ENCODE peak calls at places on chromosomes 7 and 10, in nine cellular contexts. One of them, this sample, is unnamed.
A peak's percentile ranks its signal among the peaks of the same experiment; 100 is the strongest.

GRCh38 chr7:145696071-145696470 is 420.5 kb upstream of the CNTNAP2 start:
- DNase-seq in OCI-LY7: no peak
- DNase-seq in fibroblast of lung: no peak
- DNase-seq in lower lobe of right lung: no peak
- DNase-seq in psoas muscle: no peak
- DNase-seq in pancreas: no peak
- DNase-seq in aorta: no peak
- DNase-seq in testis: no peak
- DNase-seq in prostate gland: no peak
- DNase-seq in this sample: no peak

GRCh38 chr10:29613791-29614190 is 21.0 kb downstream of the SVIL start:
- DNase-seq in OCI-LY7: no peak
- DNase-seq in fibroblast of lung: no peak
- DNase-seq in lower lobe of right lung: no peak
- DNase-seq in psoas muscle: no peak
- DNase-seq in pancreas: no peak
- DNase-seq in aorta: no peak
- DNase-seq in testis: no peak
- DNase-seq in prostate gland: no peak
- DNase-seq in this sample: no peak

GRCh38 chr7:76051840-76052239 is 3.9 kb downstream of the MDH2 start:
- DNase-seq in OCI-LY7: no peak
- DNase-seq in fibroblast of lung: no peak
- DNase-seq in lower lobe of right lung: no peak
- DNase-seq in psoas muscle: no peak
- DNase-seq in pancreas: no peak
- DNase-seq in aorta: no peak
- DNase-seq in testis: no peak
- DNase-seq in prostate gland: no peak
- DNase-seq in this sample: no peak

GRCh38 chr7:139915864-139916716 is 87.0 kb downstream of the TBXAS1 start:
- DNase-seq in OCI-LY7: peak; percentile 89
- DNase-seq in fibroblast of lung: peak; percentile 99
- DNase-seq in lower lobe of right lung: no peak
- DNase-seq in psoas muscle: peak; percentile 63
- DNase-seq in pancreas: peak; percentile 12
- DNase-seq in aorta: peak; percentile 65
- DNase-seq in testis: peak; percentile 24
- DNase-seq in prostate gland: peak; percentile 39
- DNase-seq in this sample: peak; percentile 98

GRCh38 chr10:79084012-79084971 is 15.5 kb downstream of the ZMIZ1 start:
- DNase-seq in OCI-LY7: peak; percentile 70
- DNase-seq in fibroblast of lung: peak; percentile 89
- DNase-seq in lower lobe of right lung: peak; percentile 96
- DNase-seq in psoas muscle: peak; percentile 97
- DNase-seq in pancreas: peak; percentile 92
- DNase-seq in aorta: peak; percentile 96
- DNase-seq in testis: peak; percentile 82
- DNase-seq in prostate gland: peak; percentile 58
- DNase-seq in this sample: no peak

GRCh38 chr10:416091-416515 is 273.4 kb downstream of the DIP2C start:
- DNase-seq in OCI-LY7: peak; percentile 29
- DNase-seq in fibroblast of lung: peak; percentile 9
- DNase-seq in lower lobe of right lung: no peak
- DNase-seq in psoas muscle: no peak
- DNase-seq in pancreas: no peak
- DNase-seq in aorta: no peak
- DNase-seq in testis: no peak
- DNase-seq in prostate gland: no peak
- DNase-seq in this sample: no peak

GRCh38 chr7:78496226-78496625 is 697.7 kb downstream of the PHTF2 start:
- DNase-seq in OCI-LY7: no peak
- DNase-seq in fibroblast of lung: no peak
- DNase-seq in lower lobe of right lung: no peak
- DNase-seq in psoas muscle: no peak
- DNase-seq in pancreas: no peak
- DNase-seq in aorta: no peak
- DNase-seq in testis: no peak
- DNase-seq in prostate gland: no peak
- DNase-seq in this sample: no peak

GRCh38 chr7:151034312-151035023 is 6.2 kb downstream of the ABCB8 start:
- DNase-seq in OCI-LY7: no peak
- DNase-seq in fibroblast of lung: no peak
- DNase-seq in lower lobe of right lung: no peak
- DNase-seq in psoas muscle: no peak
- DNase-seq in pancreas: no peak
- DNase-seq in aorta: no peak
- DNase-seq in testis: no peak
- DNase-seq in prostate gland: no peak
- DNase-seq in this sample: no peak

GRCh38 chr7:2639994-2640830 is 8.4 kb downstream of the TTYH3 start:
- DNase-seq in OCI-LY7: no peak
- DNase-seq in fibroblast of lung: no peak
- DNase-seq in lower lobe of right lung: no peak
- DNase-seq in psoas muscle: no peak
- DNase-seq in pancreas: peak; percentile 29
- DNase-seq in aorta: no peak
- DNase-seq in testis: no peak
- DNase-seq in prostate gland: peak; percentile 51
- DNase-seq in this sample: no peak
- H3K27ac ChIP-seq in OCI-LY7: no peak overlapping the region
- H3K27ac ChIP-seq in fibroblast of lung: peak overlapping the region; percentile 93
- H3K27ac ChIP-seq in lower lobe of right lung: peak overlapping the region; percentile 78
- H3K27ac ChIP-seq in psoas muscle: peak overlapping the region; percentile 72
- H3K27ac ChIP-seq in pancreas: no peak overlapping the region
- H3K27ac ChIP-seq in aorta: no peak overlapping the region
- H3K27ac ChIP-seq in testis: no peak overlapping the region
- H3K27ac ChIP-seq in prostate gland: peak overlapping the region; percentile 68
- H3K27ac ChIP-seq in this sample: peak overlapping the region; percentile 79

GRCh38 chr7:132464740-132465139 is 111.5 kb downstream of the PLXNA4 start:
- DNase-seq in OCI-LY7: no peak
- DNase-seq in fibroblast of lung: peak; percentile 21
- DNase-seq in lower lobe of right lung: no peak
- DNase-seq in psoas muscle: no peak
- DNase-seq in pancreas: no peak
- DNase-seq in aorta: peak; percentile 79
- DNase-seq in testis: no peak
- DNase-seq in prostate gland: no peak
- DNase-seq in this sample: no peak

GRCh38 chr7:132466367-132466766 is 109.9 kb downstream of the PLXNA4 start:
- DNase-seq in OCI-LY7: no peak
- DNase-seq in fibroblast of lung: no peak
- DNase-seq in lower lobe of right lung: no peak
- DNase-seq in psoas muscle: no peak
- DNase-seq in pancreas: no peak
- DNase-seq in aorta: no peak
- DNase-seq in testis: no peak
- DNase-seq in prostate gland: no peak
- DNase-seq in this sample: no peak

GRCh38 chr7:132462478-132462877 is 113.8 kb downstream of the PLXNA4 start:
- DNase-seq in OCI-LY7: no peak
- DNase-seq in fibroblast of lung: no peak
- DNase-seq in lower lobe of right lung: no peak
- DNase-seq in psoas muscle: no peak
- DNase-seq in pancreas: no peak
- DNase-seq in aorta: no peak
- DNase-seq in testis: no peak
- DNase-seq in prostate gland: no peak
- DNase-seq in this sample: no peak

GRCh38 chr7:132463922-132464321 is 112.3 kb downstream of the PLXNA4 start:
- DNase-seq in OCI-LY7: no peak
- DNase-seq in fibroblast of lung: no peak
- DNase-seq in lower lobe of right lung: no peak
- DNase-seq in psoas muscle: no peak
- DNase-seq in pancreas: no peak
- DNase-seq in aorta: no peak
- DNase-seq in testis: no peak
- DNase-seq in prostate gland: no peak
- DNase-seq in this sample: no peak

GRCh38 chr7:132465516-132465915 is 110.8 kb downstream of the PLXNA4 start:
- DNase-seq in OCI-LY7: no peak
- DNase-seq in fibroblast of lung: no peak
- DNase-seq in lower lobe of right lung: no peak
- DNase-seq in psoas muscle: no peak
- DNase-seq in pancreas: no peak
- DNase-seq in aorta: no peak
- DNase-seq in testis: no peak
- DNase-seq in prostate gland: no peak
- DNase-seq in this sample: no peak
- H3K4me3 ChIP-seq in OCI-LY7: no peak overlapping the region
- H3K4me3 ChIP-seq in fibroblast of lung: no peak overlapping the region
- H3K4me3 ChIP-seq in lower lobe of right lung: no peak overlapping the region
- H3K4me3 ChIP-seq in psoas muscle: no peak overlapping the region
- H3K4me3 ChIP-seq in pancreas: no peak overlapping the region
- H3K4me3 ChIP-seq in aorta: no peak overlapping the region
- H3K4me3 ChIP-seq in testis: no peak overlapping the region
- H3K4me3 ChIP-seq in prostate gland: no peak overlapping the region
- H3K4me3 ChIP-seq in this sample: no peak overlapping the region

GRCh38 chr7:158123214-158123613 is 464.4 kb downstream of the PTPRN2 start:
- DNase-seq in OCI-LY7: no peak
- DNase-seq in fibroblast of lung: no peak
- DNase-seq in lower lobe of right lung: no peak
- DNase-seq in psoas muscle: no peak
- DNase-seq in pancreas: no peak
- DNase-seq in aorta: no peak
- DNase-seq in testis: no peak
- DNase-seq in prostate gland: no peak
- DNase-seq in this sample: no peak
- H3K9me3 ChIP-seq in OCI-LY7: no peaks in the 10 kb centered on the region
- H3K9me3 ChIP-seq in fibroblast of lung: no peaks in the 10 kb centered on the region
- H3K9me3 ChIP-seq in lower lobe of right lung: peaks cover 7% of the 10 kb centered on the region
- H3K9me3 ChIP-seq in psoas muscle: peaks cover 8% of the 10 kb centered on the region
- H3K9me3 ChIP-seq in pancreas: no peaks in the 10 kb centered on the region
- H3K9me3 ChIP-seq in aorta: no peaks in the 10 kb centered on the region
- H3K9me3 ChIP-seq in testis: no peaks in the 10 kb centered on the region
- H3K9me3 ChIP-seq in prostate gland: no peaks in the 10 kb centered on the region
- H3K9me3 ChIP-seq in this sample: no peaks in the 10 kb centered on the region

DNA sequence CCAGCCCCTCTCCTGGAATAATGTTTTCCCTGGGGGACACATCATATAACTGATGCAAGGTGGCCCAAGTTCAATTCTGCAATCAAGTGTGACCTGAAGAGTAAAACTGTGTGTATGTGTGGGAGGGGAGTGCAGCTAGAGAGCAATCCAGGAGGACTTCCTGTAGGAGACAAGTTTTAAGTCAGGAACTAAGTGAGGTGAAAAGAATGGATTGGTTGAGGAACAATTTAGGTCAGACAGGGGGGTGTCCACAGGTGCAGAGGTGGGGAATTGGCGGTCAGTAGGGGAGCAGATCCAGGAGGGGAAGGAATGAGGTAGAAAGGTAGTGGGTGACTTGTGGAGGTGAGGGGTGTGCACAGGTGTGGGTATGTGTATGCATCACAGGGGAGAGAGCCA is 82.6 kb downstream of the NEURL1 start:
- DNase-seq in OCI-LY7: no peak
- DNase-seq in fibroblast of lung: no peak
- DNase-seq in lower lobe of right lung: no peak
- DNase-seq in psoas muscle: peak; percentile 6
- DNase-seq in pancreas: no peak
- DNase-seq in aorta: no peak
- DNase-seq in testis: no peak
- DNase-seq in prostate gland: no peak
- DNase-seq in this sample: no peak
- H3K27ac ChIP-seq in OCI-LY7: no peak overlapping the region
- H3K27ac ChIP-seq in fibroblast of lung: no peak overlapping the region
- H3K27ac ChIP-seq in lower lobe of right lung: no peak overlapping the region
- H3K27ac ChIP-seq in psoas muscle: no peak overlapping the region
- H3K27ac ChIP-seq in pancreas: no peak overlapping the region
- H3K27ac ChIP-seq in aorta: no peak overlapping the region
- H3K27ac ChIP-seq in testis: no peak overlapping the region
- H3K27ac ChIP-seq in prostate gland: no peak overlapping the region
- H3K27ac ChIP-seq in this sample: no peak overlapping the region